ENCODE peak calls at places on chromosomes 6 and 20, in nine cellular contexts. L is HCT116, Y is GM23338, N is GM23248, S is MM.1S, E is hepatocyte, R is OCI-LY7, F is PC-3, I is SK-N-SH. U is an unnamed sample.

GRCh38 chr6:51139841-51140462 is 321.3 kb downstream of the TFAP2B start:
- DNase-seq in Y (no peak), F (no peak), E (no peak), S (no peak), N (no peak), L (no peak), R (no peak), I (no peak), U (no peak)

GRCh38 chr20:12847862-12848261 is 160.9 kb upstream of the SPTLC3 start:
- DNase-seq in L (no peak), I (no peak), N (peak; percentile 19), Y (peak; percentile 50), E (peak; percentile 48), R (no peak), F (peak; percentile 44), S (peak; percentile 27), U (peak; percentile 21)

GRCh38 chr6:28985396-28986164 is 19.5 kb downstream of the ZNF311 start:
- DNase-seq in F (peak; percentile 97), I (peak; percentile 91), Y (peak; percentile 99), R (no peak), S (no peak), E (peak; percentile 96), N (peak; percentile 98), L (peak; percentile 92), U (peak; percentile 97)

GRCh38 chr6:146133866-146134265 is 105.0 kb downstream of the GRM1 start:
- DNase-seq in L (no peak), Y (no peak), S (no peak), I (no peak), E (no peak), R (no peak), N (no peak), F (no peak), U (no peak)

GRCh38 chr20:5364997-5365597 is 48.3 kb upstream of the PROKR2 start:
- DNase-seq in L (no peak), R (no peak), I (no peak), E (no peak), Y (no peak), N (no peak), S (no peak), F (no peak), U (no peak)

GRCh38 chr6:53629862-53630532 is 35.6 kb downstream of the KLHL31 start:
- DNase-seq in Y (no peak), I (no peak), E (no peak), F (no peak), N (no peak), L (no peak), S (no peak), R (no peak), U (no peak)

GRCh38 chr6:134317471-134318131 is at the start of gene SGK1:
- DNase-seq in L (no peak), Y (peak; percentile 81), S (no peak), F (peak; percentile 17), I (peak; percentile 59), N (peak; percentile 57), E (peak; percentile 43), R (no peak), U (peak; percentile 56)

GRCh38 chr20:8255945-8256632 is 124.0 kb downstream of the PLCB1 start:
- DNase-seq in S (no peak), R (no peak), N (no peak), E (no peak), Y (no peak), I (no peak), L (no peak), F (no peak), U (peak; percentile 6)

GRCh38 chr20:58706150-58706892 is 13.7 kb downstream of the NPEPL1 start:
- DNase-seq in I (peak; percentile 14), Y (no peak), S (no peak), E (no peak), N (no peak), F (no peak), R (no peak), L (no peak), U (no peak)

GRCh38 chr6:78436335-78436734 is 431.0 kb upstream of the IRAK1BP1 start:
- DNase-seq in N (peak; percentile 54), Y (peak; percentile 57), L (peak; percentile 19), E (peak; percentile 4), F (peak; percentile 44), R (no peak), I (no peak), S (no peak), U (peak; percentile 7)

GRCh38 chr20:37615507-37616425 is 78.1 kb upstream of the CTNNBL1 start:
- DNase-seq in F (peak; percentile 83), Y (peak; percentile 87), R (peak; percentile 64), E (peak; percentile 46), N (peak; percentile 32), I (peak; percentile 53), L (peak; percentile 46), S (peak; percentile 37), U (peak; percentile 60)
- TF ChIP-seq EZH2phosphoT487 in F (no peak), Y (no peak), R (no peak), E (no peak), N (no peak), I (no peak), L (no peak), S (no peak), U (no peak)

GRCh38 chr20:57588596-57588995 is 27.7 kb downstream of the PCK1 start:
- DNase-seq in S (no peak), I (no peak), L (no peak), N (no peak), F (no peak), E (no peak), R (no peak), Y (no peak), U (no peak)
- H3K4me1 ChIP-seq in S (no peaks in the 10 kb centered on the region), I (no peaks in the 10 kb centered on the region), L (no peaks in the 10 kb centered on the region), N (no peaks in the 10 kb centered on the region), F (no peaks in the 10 kb centered on the region), E (peaks cover 9% of the 10 kb centered on the region), R (peaks cover 18% of the 10 kb centered on the region), Y (no peaks in the 10 kb centered on the region), U (peaks cover 7% of the 10 kb centered on the region)

GRCh38 chr6:13390658-13391057 is 62.3 kb upstream of the TBC1D7 start:
- DNase-seq in Y (no peak), I (no peak), R (peak; percentile 29), S (peak; percentile 73), F (no peak), L (no peak), N (no peak), E (no peak), U (no peak)
- TF ChIP-seq EZH2phosphoT487 in Y (no peak), I (no peak), R (no peak), S (no peak), F (no peak), L (no peak), N (no peak), E (no peak), U (no peak)

GRCh38 chr6:24950210-24950941 is 14.6 kb upstream of the RIPOR2 start:
- DNase-seq in Y (no peak), S (no peak), R (no peak), I (no peak), E (no peak), L (no peak), F (no peak), N (no peak), U (no peak)
- H3K4me1 ChIP-seq in Y (peaks cover 13% of the 10 kb centered on the region), S (peaks cover 18% of the 10 kb centered on the region), R (peaks cover 24% of the 10 kb centered on the region), I (no peaks in the 10 kb centered on the region), E (no peaks in the 10 kb centered on the region), L (no peaks in the 10 kb centered on the region), F (no peaks in the 10 kb centered on the region), N (no peaks in the 10 kb centered on the region), U (no peaks in the 10 kb centered on the region)

GRCh38 chr20:14556206-14556605 is 218.8 kb upstream of the FLRT3 start:
- DNase-seq in R (no peak), N (no peak), E (no peak), L (no peak), Y (no peak), F (no peak), I (no peak), S (no peak), U (no peak)

GRCh38 chr20:14566505-14566904 is 229.1 kb upstream of the FLRT3 start:
- DNase-seq in E (peak; percentile 34), F (peak; percentile 13), N (peak; percentile 83), R (no peak), S (no peak), I (no peak), Y (no peak), L (no peak), U (no peak)

GRCh38 chr20:14562976-14563375 is 225.6 kb upstream of the FLRT3 start:
- DNase-seq in I (no peak), S (no peak), R (no peak), F (no peak), E (no peak), N (no peak), Y (no peak), L (no peak), U (no peak)

GRCh38 chr20:14561733-14562132 is 224.3 kb upstream of the FLRT3 start:
- DNase-seq in N (peak; percentile 61), F (no peak), E (no peak), I (no peak), L (no peak), S (no peak), Y (no peak), R (no peak), U (no peak)
- TF ChIP-seq EZH2phosphoT487 in N (no peak), F (no peak), E (no peak), I (no peak), L (no peak), S (no peak), Y (no peak), R (no peak), U (no peak)

U was measured in neural progenitor cell.